ENCODE peak calls at places on chromosomes 6 and 20, in seven cellular contexts. One of them, this sample, is unnamed.

GRCh38 chr20:33272155-33272873 is 10.7 kb upstream of the BPIFB1 start:
- DNase-seq in spleen: no peak
- DNase-seq in CD8-positive, alpha-beta T cell: no peak
- DNase-seq in body of pancreas: no peak
- DNase-seq in AG04450: no peak
- DNase-seq in neural progenitor cell: no peak
- DNase-seq in sigmoid colon: no peak
- DNase-seq in this sample: no peak

GRCh38 chr20:23120936-23121765 is 35.0 kb upstream of the CD93 start:
- DNase-seq in sigmoid colon: peak
- DNase-seq in spleen: peak
- DNase-seq in AG04450: no peak
- DNase-seq in body of pancreas: no peak
- DNase-seq in neural progenitor cell: no peak
- DNase-seq in CD8-positive, alpha-beta T cell: no peak
- DNase-seq in this sample: no peak

GRCh38 chr20:1334761-1335160 is 5.8 kb upstream of the SDCBP2 start:
- DNase-seq in spleen: peak
- DNase-seq in body of pancreas: no peak
- DNase-seq in CD8-positive, alpha-beta T cell: peak
- DNase-seq in sigmoid colon: no peak
- DNase-seq in neural progenitor cell: no peak
- DNase-seq in AG04450: no peak
- DNase-seq in this sample: no peak

GRCh38 chr6:90414352-90414751 is 117.7 kb upstream of the BACH2 start:
- DNase-seq in neural progenitor cell: no peak
- DNase-seq in AG04450: no peak
- DNase-seq in sigmoid colon: no peak
- DNase-seq in CD8-positive, alpha-beta T cell: no peak
- DNase-seq in body of pancreas: no peak
- DNase-seq in spleen: no peak
- DNase-seq in this sample: no peak

GRCh38 chr6:137549106-137549505 is 54.9 kb upstream of the OLIG3 start:
- DNase-seq in CD8-positive, alpha-beta T cell: no peak
- DNase-seq in sigmoid colon: no peak
- DNase-seq in AG04450: no peak
- DNase-seq in spleen: no peak
- DNase-seq in body of pancreas: no peak
- DNase-seq in neural progenitor cell: no peak
- DNase-seq in this sample: no peak

GRCh38 chr6:41462980-41463930 is 82.9 kb upstream of the FOXP4 start:
- DNase-seq in spleen: no peak
- DNase-seq in AG04450: peak
- DNase-seq in body of pancreas: peak
- DNase-seq in neural progenitor cell: no peak
- DNase-seq in CD8-positive, alpha-beta T cell: no peak
- DNase-seq in sigmoid colon: peak
- DNase-seq in this sample: peak

GRCh38 chr20:45294659-45295058 is 12.0 kb upstream of the RBPJL start:
- DNase-seq in spleen: no peak
- DNase-seq in neural progenitor cell: no peak
- DNase-seq in AG04450: no peak
- DNase-seq in CD8-positive, alpha-beta T cell: no peak
- DNase-seq in body of pancreas: no peak
- DNase-seq in sigmoid colon: no peak
- DNase-seq in this sample: no peak

GRCh38 chr6:150233797-150234399 is 91.1 kb downstream of the PPP1R14C start:
- DNase-seq in body of pancreas: no peak
- DNase-seq in neural progenitor cell: no peak
- DNase-seq in AG04450: no peak
- DNase-seq in sigmoid colon: no peak
- DNase-seq in spleen: no peak
- DNase-seq in CD8-positive, alpha-beta T cell: no peak
- DNase-seq in this sample: no peak

GRCh38 chr20:19211661-19212523 is 550 bp upstream of the SLC24A3 start:
- DNase-seq in sigmoid colon: peak
- DNase-seq in CD8-positive, alpha-beta T cell: no peak
- DNase-seq in body of pancreas: peak
- DNase-seq in AG04450: no peak
- DNase-seq in neural progenitor cell: peak
- DNase-seq in spleen: peak
- DNase-seq in this sample: no peak

GRCh38 chr20:49452011-49452482 is 30.4 kb downstream of the KCNB1 start:
- DNase-seq in sigmoid colon: peak
- DNase-seq in CD8-positive, alpha-beta T cell: no peak
- DNase-seq in spleen: no peak
- DNase-seq in neural progenitor cell: no peak
- DNase-seq in AG04450: no peak
- DNase-seq in body of pancreas: peak
- DNase-seq in this sample: peak

GRCh38 chr6:163533443-163533842 is 118.9 kb downstream of the QKI start:
- DNase-seq in body of pancreas: no peak
- DNase-seq in sigmoid colon: no peak
- DNase-seq in spleen: no peak
- DNase-seq in neural progenitor cell: no peak
- DNase-seq in CD8-positive, alpha-beta T cell: no peak
- DNase-seq in AG04450: peak
- DNase-seq in this sample: peak

GRCh38 chr20:50049442-50050026 is 63.4 kb downstream of the UBE2V1 start:
- DNase-seq in CD8-positive, alpha-beta T cell: no peak
- DNase-seq in neural progenitor cell: no peak
- DNase-seq in spleen: peak
- DNase-seq in body of pancreas: no peak
- DNase-seq in AG04450: no peak
- DNase-seq in sigmoid colon: no peak
- DNase-seq in this sample: no peak

GRCh38 chr6:24646771-24647170 is 780 bp upstream of the KIAA0319 start:
- DNase-seq in body of pancreas: no peak
- DNase-seq in spleen: no peak
- DNase-seq in neural progenitor cell: no peak
- DNase-seq in AG04450: no peak
- DNase-seq in CD8-positive, alpha-beta T cell: no peak
- DNase-seq in sigmoid colon: no peak
- DNase-seq in this sample: peak

GRCh38 chr20:16865406-16865805 is 117.2 kb downstream of the OTOR start:
- DNase-seq in AG04450: no peak
- DNase-seq in spleen: no peak
- DNase-seq in neural progenitor cell: no peak
- DNase-seq in sigmoid colon: no peak
- DNase-seq in CD8-positive, alpha-beta T cell: no peak
- DNase-seq in body of pancreas: no peak
- DNase-seq in this sample: no peak

GRCh38 chr6:36884610-36885009 is 1.1 kb upstream of the C6orf89 start:
- DNase-seq in spleen: no peak
- DNase-seq in neural progenitor cell: no peak
- DNase-seq in AG04450: no peak
- DNase-seq in sigmoid colon: no peak
- DNase-seq in CD8-positive, alpha-beta T cell: no peak
- DNase-seq in body of pancreas: no peak
- DNase-seq in this sample: no peak

GRCh38 chr6:6661684-6662083 is 73.2 kb downstream of the LY86 start:
- DNase-seq in CD8-positive, alpha-beta T cell: no peak
- DNase-seq in body of pancreas: peak
- DNase-seq in spleen: no peak
- DNase-seq in neural progenitor cell: no peak
- DNase-seq in AG04450: no peak
- DNase-seq in sigmoid colon: peak
- DNase-seq in this sample: peak

GRCh38 chr6:116492331-116493067 is 18.9 kb upstream of the CALHM5 start:
- DNase-seq in sigmoid colon: no peak
- DNase-seq in AG04450: no peak
- DNase-seq in body of pancreas: no peak
- DNase-seq in spleen: no peak
- DNase-seq in neural progenitor cell: peak
- DNase-seq in CD8-positive, alpha-beta T cell: no peak
- DNase-seq in this sample: no peak

DNA sequence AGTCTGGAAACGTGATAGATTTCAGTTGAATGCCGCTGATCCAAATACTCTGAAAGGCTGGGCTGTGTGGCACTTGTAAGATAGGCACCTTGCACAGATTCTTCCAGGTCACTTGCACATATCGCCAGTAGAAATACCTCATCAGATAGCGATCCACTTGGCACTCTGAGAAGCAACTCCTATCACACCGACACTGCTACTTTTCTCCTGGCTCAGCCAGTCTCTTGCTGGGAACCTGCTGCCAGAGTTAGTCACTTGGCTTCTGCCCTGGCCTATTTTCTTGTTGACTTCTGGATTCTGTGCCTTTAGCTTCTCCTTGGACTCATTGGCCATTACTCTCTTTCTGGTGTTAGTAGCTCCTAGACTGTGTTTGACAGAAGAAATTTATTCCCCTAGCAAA is 66.6 kb downstream of the UTRN start:
- DNase-seq in body of pancreas: peak
- DNase-seq in AG04450: no peak
- DNase-seq in spleen: no peak
- DNase-seq in CD8-positive, alpha-beta T cell: no peak
- DNase-seq in sigmoid colon: no peak
- DNase-seq in neural progenitor cell: no peak
- DNase-seq in this sample: no peak
- H3K27ac ChIP-seq in body of pancreas: peak
- H3K27ac ChIP-seq in AG04450: no peak
- H3K27ac ChIP-seq in spleen: peak
- H3K27ac ChIP-seq in CD8-positive, alpha-beta T cell: peak
- H3K27ac ChIP-seq in sigmoid colon: peak
- H3K27ac ChIP-seq in neural progenitor cell: no peak
- H3K27ac ChIP-seq in this sample: no peak

DNA sequence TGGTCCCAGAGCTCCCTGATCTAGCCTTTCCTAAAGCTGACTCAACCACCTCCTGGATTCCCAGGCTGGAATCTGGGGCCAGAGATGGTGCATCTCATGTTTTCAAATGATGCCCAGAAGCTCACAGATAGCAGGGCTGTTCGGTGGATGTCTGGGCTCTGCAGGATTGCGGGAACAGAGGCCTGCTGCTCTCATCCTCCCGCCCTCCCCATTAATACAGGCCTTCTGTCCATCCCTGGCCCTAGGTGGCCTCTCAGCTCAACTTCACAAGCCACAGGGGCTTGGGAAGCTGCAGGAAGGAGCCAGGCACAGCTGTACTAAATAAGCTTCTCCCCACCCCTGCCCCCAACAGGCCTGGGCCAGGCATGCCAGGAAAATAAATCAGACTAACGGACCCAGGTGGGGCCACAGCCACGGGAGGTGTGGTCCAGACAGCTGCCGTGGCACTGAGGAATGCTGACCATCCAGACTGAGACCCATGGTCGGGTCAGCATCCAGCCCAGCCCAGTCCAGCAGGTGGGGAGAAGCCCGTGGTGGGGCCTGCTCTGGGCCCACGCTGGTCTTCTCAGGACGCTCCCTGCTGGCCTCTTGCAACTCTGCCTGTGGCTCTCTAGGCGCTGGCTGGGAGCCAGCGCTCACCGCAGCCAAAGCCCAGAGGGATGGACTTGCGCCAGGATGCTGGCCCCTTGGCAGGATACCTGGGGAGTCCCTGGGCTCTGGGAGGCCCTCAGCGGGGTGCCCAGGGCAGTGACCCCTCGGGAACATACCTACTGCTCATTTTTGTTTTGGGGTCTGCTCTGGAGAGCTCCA is 8.5 kb upstream of the YTHDF1 start:
- DNase-seq in neural progenitor cell: peak
- DNase-seq in CD8-positive, alpha-beta T cell: no peak
- DNase-seq in spleen: no peak
- DNase-seq in sigmoid colon: peak
- DNase-seq in AG04450: no peak
- DNase-seq in body of pancreas: peak
- DNase-seq in this sample: peak
- TF ChIP-seq CTCF in neural progenitor cell: no peak
- TF ChIP-seq CTCF in CD8-positive, alpha-beta T cell: no peak
- TF ChIP-seq CTCF in spleen: no peak
- TF ChIP-seq CTCF in sigmoid colon: no peak
- TF ChIP-seq CTCF in AG04450: peak
- TF ChIP-seq CTCF in body of pancreas: no peak
- TF ChIP-seq CTCF in this sample: peak

GRCh38 chr6:142942805-142943227 is 2.2 kb downstream of the HIVEP2 start:
- DNase-seq in neural progenitor cell: no peak
- DNase-seq in sigmoid colon: no peak
- DNase-seq in body of pancreas: no peak
- DNase-seq in spleen: no peak
- DNase-seq in CD8-positive, alpha-beta T cell: no peak
- DNase-seq in AG04450: no peak
- DNase-seq in this sample: peak

GRCh38 chr6:142944126-142945066 is 580 bp downstream of the HIVEP2 start:
- DNase-seq in sigmoid colon: peak
- DNase-seq in neural progenitor cell: peak
- DNase-seq in CD8-positive, alpha-beta T cell: peak
- DNase-seq in spleen: peak
- DNase-seq in AG04450: peak
- DNase-seq in body of pancreas: peak
- DNase-seq in this sample: peak

GRCh38 chr6:142942238-142942637 is 2.7 kb downstream of the HIVEP2 start:
- DNase-seq in CD8-positive, alpha-beta T cell: no peak
- DNase-seq in AG04450: no peak
- DNase-seq in body of pancreas: no peak
- DNase-seq in neural progenitor cell: no peak
- DNase-seq in sigmoid colon: no peak
- DNase-seq in spleen: no peak
- DNase-seq in this sample: no peak

GRCh38 chr6:142945071-142945445 is at the start of gene HIVEP2:
- DNase-seq in spleen: peak
- DNase-seq in AG04450: peak
- DNase-seq in neural progenitor cell: peak
- DNase-seq in body of pancreas: peak
- DNase-seq in CD8-positive, alpha-beta T cell: peak
- DNase-seq in sigmoid colon: peak
- DNase-seq in this sample: peak

DNA sequence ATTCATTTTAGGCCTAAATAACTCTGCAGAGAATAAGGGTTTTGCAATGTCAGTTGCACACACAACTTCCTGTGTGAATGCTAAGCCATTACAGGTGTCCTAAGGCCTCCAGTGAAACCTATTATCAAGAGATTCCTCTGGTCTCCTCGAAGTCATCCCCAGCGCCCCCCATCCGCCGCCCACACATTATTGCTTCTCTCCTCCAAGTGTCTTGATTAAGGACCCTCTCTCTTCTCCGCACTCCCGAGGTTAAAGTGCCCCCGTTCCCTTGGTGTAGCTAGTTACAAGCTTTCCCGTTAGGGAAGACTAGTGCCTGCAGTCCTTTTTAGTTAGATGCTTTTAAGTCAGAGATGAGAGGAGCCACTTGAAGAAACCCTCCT is 1.2 kb downstream of the HIVEP2 start:
- DNase-seq in neural progenitor cell: peak
- DNase-seq in body of pancreas: no peak
- DNase-seq in CD8-positive, alpha-beta T cell: peak
- DNase-seq in AG04450: no peak
- DNase-seq in sigmoid colon: no peak
- DNase-seq in spleen: peak
- DNase-seq in this sample: no peak
- H3K27ac ChIP-seq in neural progenitor cell: no peak
- H3K27ac ChIP-seq in body of pancreas: peak
- H3K27ac ChIP-seq in CD8-positive, alpha-beta T cell: peak
- H3K27ac ChIP-seq in AG04450: peak
- H3K27ac ChIP-seq in sigmoid colon: peak
- H3K27ac ChIP-seq in spleen: peak
- H3K27ac ChIP-seq in this sample: peak

DNA sequence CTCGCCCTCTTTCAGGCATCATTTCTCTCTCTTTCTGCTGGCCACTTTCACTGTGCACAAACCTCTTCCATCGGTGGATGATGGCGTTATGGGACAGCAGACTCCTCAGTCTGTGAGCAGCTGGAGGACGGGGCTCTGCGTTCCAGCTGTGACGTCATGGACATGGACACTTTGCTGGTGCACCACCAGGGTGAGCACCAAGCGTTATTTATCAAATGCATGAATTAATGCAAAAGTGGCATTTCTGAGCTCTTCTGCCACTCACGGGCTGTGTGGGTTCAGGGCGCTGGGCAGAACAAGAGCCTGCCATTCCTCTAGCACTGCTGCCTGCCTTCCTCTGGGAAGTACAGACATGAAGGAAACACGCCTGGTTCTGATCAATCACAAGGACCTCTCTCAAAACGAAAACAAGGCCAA is 82.9 kb upstream of the MPC1 start:
- DNase-seq in AG04450: no peak
- DNase-seq in body of pancreas: peak
- DNase-seq in sigmoid colon: peak
- DNase-seq in CD8-positive, alpha-beta T cell: no peak
- DNase-seq in spleen: no peak
- DNase-seq in neural progenitor cell: no peak
- DNase-seq in this sample: no peak
- TF ChIP-seq CTCF in AG04450: peak
- TF ChIP-seq CTCF in body of pancreas: no peak
- TF ChIP-seq CTCF in sigmoid colon: peak
- TF ChIP-seq CTCF in CD8-positive, alpha-beta T cell: no peak
- TF ChIP-seq CTCF in spleen: no peak
- TF ChIP-seq CTCF in neural progenitor cell: no peak
- TF ChIP-seq CTCF in this sample: no peak

This sample was measured in RWPE1.